ENCODE peak calls at places on chromosomes 13 and 19, in six cellular contexts. I is EL, H is COR-L47, F is putamen, K is RWPE1, D is Kasumi-1. G is an unnamed sample.

GRCh38 chr19:45376045-45376724 is 5.8 kb upstream of the ERCC2 start:
- DNase-seq in I (peak), F (no peak), D (no peak), K (peak), H (no peak), G (no peak)

GRCh38 chr13:46040763-46041162 is 11.8 kb downstream of the ZC3H13 start:
- DNase-seq in K (no peak), D (no peak), F (no peak), I (no peak), H (no peak), G (no peak)

GRCh38 chr19:29665215-29665825 is at the start of gene PLEKHF1:
- DNase-seq in I (peak), F (peak), K (peak), H (peak), D (peak), G (peak)

GRCh38 chr19:12034196-12034595 is 1.3 kb downstream of the ZNF433 start:
- DNase-seq in H (no peak), F (no peak), D (no peak), I (no peak), K (no peak), G (no peak)

GRCh38 chr19:4851551-4852290 is 15.7 kb downstream of the PLIN3 start:
- DNase-seq in I (peak), D (peak), F (no peak), H (peak), K (peak), G (peak)

GRCh38 chr19:38376576-38376975 is 2.2 kb downstream of the PSMD8 start:
- DNase-seq in I (no peak), D (no peak), H (no peak), K (no peak), F (no peak), G (no peak)

GRCh38 chr19:46426506-46427162 is 2.1 kb downstream of the PNMA8C start:
- DNase-seq in K (peak), F (peak), D (no peak), I (peak), H (peak), G (peak)

GRCh38 chr13:30021611-30022010 is 171.2 kb upstream of the UBL3 start:
- DNase-seq in H (no peak), K (no peak), F (no peak), D (no peak), I (peak), G (no peak)

GRCh38 chr19:13411899-13412298 is 94.4 kb downstream of the CACNA1A start:
- DNase-seq in H (no peak), D (no peak), F (no peak), K (no peak), I (no peak), G (no peak)

G was measured in midbrain.